ENCODE peak calls at places on chromosomes 1 and 21, in four cellular contexts. Y, I, R and B are unnamed samples.

GRCh38 chr1:167829868-167830267 is 84.1 kb downstream of the ADCY10 start:
- DNase-seq in R (no peak), I (no peak), Y (no peak), B (no peak)

GRCh38 chr1:221939598-221939997 is 197.7 kb upstream of the DUSP10 start:
- DNase-seq in Y (no peak), I (no peak), R (no peak), B (no peak)

GRCh38 chr1:5978452-5978851 is 13.8 kb downstream of the NPHP4 start:
- DNase-seq in R (no peak), Y (no peak), I (no peak), B (peak; percentile 6)

GRCh38 chr1:30919025-30919881 is 10.7 kb upstream of the SDC3 start:
- DNase-seq in R (peak; percentile 73), I (no peak), Y (no peak), B (peak; percentile 81)

GRCh38 chr1:196660912-196661311 is 9.1 kb downstream of the CFH start:
- DNase-seq in I (peak; percentile 36), R (peak; percentile 47), Y (peak; percentile 23), B (peak; percentile 33)

GRCh38 chr1:187266051-187266450 is 437.3 kb downstream of the PLA2G4A start:
- DNase-seq in Y (no peak), R (no peak), I (no peak), B (no peak)

GRCh38 chr1:237539055-237539454 is 351.7 kb downstream of the ZP4 start:
- DNase-seq in Y (no peak), R (no peak), I (no peak), B (no peak)

GRCh38 chr1:29426701-29427279 is 190.5 kb downstream of the PTPRU start:
- DNase-seq in I (no peak), R (no peak), Y (no peak), B (no peak)

GRCh38 chr1:198605880-198606458 is 32.9 kb upstream of the PTPRC start:
- DNase-seq in R (no peak), I (no peak), Y (no peak), B (no peak)

GRCh38 chr1:17878837-17879236 is 123.7 kb downstream of the ACTL8 start:
- DNase-seq in I (no peak), Y (no peak), R (no peak), B (peak; percentile 90)

GRCh38 chr1:96698332-96698983 is 23.1 kb upstream of the PTBP2 start:
- DNase-seq in Y (no peak), I (no peak), R (no peak), B (peak; percentile 52)

GRCh38 chr1:84299536-84300260 is 1.8 kb upstream of the SAMD13 start:
- DNase-seq in R (peak; percentile 13), I (peak; percentile 7), Y (no peak), B (peak; percentile 18)

GRCh38 chr1:79859212-79859948 is 852.9 kb upstream of the ADGRL4 start:
- DNase-seq in R (no peak), Y (no peak), I (peak; percentile 8), B (peak; percentile 76)

GRCh38 chr1:182809414-182809957 is 19.9 kb downstream of the NPL start:
- DNase-seq in I (no peak), R (no peak), Y (no peak), B (no peak)

GRCh38 chr1:48107516-48107915 is 110.3 kb upstream of the TRABD2B start:
- DNase-seq in Y (no peak), R (no peak), I (no peak), B (no peak)

GRCh38 chr1:59057211-59057694 is 239.6 kb upstream of the FGGY start:
- DNase-seq in Y (no peak), I (peak; percentile 43), R (no peak), B (peak; percentile 93)

GRCh38 chr1:242440757-242441156 is 83.7 kb downstream of the PLD5 start:
- DNase-seq in R (no peak), Y (no peak), I (no peak), B (no peak)

GRCh38 chr1:3251810-3252429 is 182.9 kb downstream of the PRDM16 start:
- DNase-seq in Y (no peak), I (no peak), R (no peak), B (no peak)

GRCh38 chr1:1337793-1338147 is 6.7 kb downstream of the TAS1R3 start:
- DNase-seq in Y (peak; percentile 32), I (no peak), R (peak; percentile 94), B (no peak)

GRCh38 chr1:154866995-154867795 is 2.9 kb downstream of the KCNN3 start:
- DNase-seq in Y (no peak), R (no peak), I (peak; percentile 44), B (peak; percentile 85)

GRCh38 chr1:198771562-198772153 is 132.8 kb downstream of the PTPRC start:
- DNase-seq in R (peak; percentile 21), I (peak; percentile 9), Y (peak; percentile 34), B (peak; percentile 56)

GRCh38 chr1:230708631-230709580 is 5.0 kb downstream of the AGT start:
- DNase-seq in I (no peak), R (peak; percentile 60), Y (no peak), B (no peak)

DNA sequence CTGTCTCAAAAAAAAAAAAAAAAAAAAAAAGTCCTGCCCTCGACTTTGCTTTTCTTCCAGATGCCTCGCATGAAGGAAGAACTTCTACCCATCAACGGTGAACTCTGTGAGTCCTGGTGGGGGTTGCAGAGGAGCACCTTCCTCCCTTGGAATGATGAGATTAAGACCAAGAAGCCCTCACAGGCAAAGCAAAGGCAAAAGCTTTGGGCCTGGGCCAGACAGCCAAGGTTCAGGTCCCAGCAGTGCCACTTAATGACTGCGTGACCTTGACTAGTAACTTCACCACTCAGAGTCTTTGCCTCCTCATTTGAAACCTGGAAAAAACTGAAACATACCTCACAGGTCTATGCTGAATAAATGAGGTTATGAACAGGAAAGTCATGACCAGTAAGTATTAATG is 55.5 kb downstream of the ZSCAN20 start:
- DNase-seq in Y (no peak), I (no peak), R (no peak), B (no peak)
- TF ChIP-seq CEBPB in Y (no peak), I (no peak), R (no peak), B (no peak)

DNA sequence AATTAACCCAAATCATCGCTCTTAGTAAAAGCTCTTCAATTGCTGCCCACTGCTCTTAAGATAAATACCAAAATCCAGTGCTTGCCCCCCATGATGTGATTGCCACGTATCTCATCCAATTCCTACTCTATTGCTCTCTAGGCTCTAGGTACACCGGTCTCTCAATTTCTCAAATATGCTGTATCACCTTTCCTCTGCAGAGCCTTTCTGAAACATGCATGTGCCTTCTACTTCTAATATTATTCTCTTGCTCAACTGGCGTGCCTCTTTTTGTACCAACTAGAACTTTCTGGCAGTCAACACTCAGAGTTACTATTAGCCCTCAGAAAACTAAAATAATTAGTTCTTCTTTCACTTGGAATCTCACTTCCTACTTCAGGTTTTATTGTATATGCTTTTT is 111.7 kb upstream of the LBR start:
- DNase-seq in Y (no peak), R (no peak), I (no peak), B (no peak)
- H3K4me1 ChIP-seq in Y (no peaks in the 10 kb centered on the region), R (no peaks in the 10 kb centered on the region), I (peaks cover 19% of the 10 kb centered on the region), B (peaks cover 4% of the 10 kb centered on the region)

GRCh38 chr1:25695991-25696330 is 79.4 kb downstream of the MAN1C1 start:
- DNase-seq in I (peak; percentile 33), R (no peak), Y (no peak), B (peak; percentile 97)
- TF ChIP-seq CEBPB in I (no peak), R (no peak), Y (no peak), B (peak; percentile 65)

GRCh38 chr21:41956926-41957729 is 3.3 kb upstream of the C2CD2 start:
- DNase-seq in R (peak; percentile 75), Y (no peak), I (no peak), B (peak; percentile 93)

GRCh38 chr21:41953249-41953830 is 478 bp downstream of the C2CD2 start:
- DNase-seq in R (peak; percentile 59), I (no peak), Y (no peak), B (no peak)

GRCh38 chr21:41953831-41954653 is at the start of gene C2CD2:
- DNase-seq in Y (no peak), R (peak; percentile 99), I (peak; percentile 47), B (peak; percentile 73)

GRCh38 chr21:41954654-41955499 is 1.1 kb upstream of the C2CD2 start:
- DNase-seq in I (no peak), R (no peak), Y (no peak), B (no peak)

GRCh38 chr21:41955516-41955915 is 1.7 kb upstream of the C2CD2 start:
- DNase-seq in Y (no peak), R (no peak), I (no peak), B (no peak)
- H3K4me1 ChIP-seq in Y (peaks cover 36% of the 10 kb centered on the region), R (peaks cover 45% of the 10 kb centered on the region), I (peaks cover 42% of the 10 kb centered on the region), B (peaks cover 26% of the 10 kb centered on the region)

DNA sequence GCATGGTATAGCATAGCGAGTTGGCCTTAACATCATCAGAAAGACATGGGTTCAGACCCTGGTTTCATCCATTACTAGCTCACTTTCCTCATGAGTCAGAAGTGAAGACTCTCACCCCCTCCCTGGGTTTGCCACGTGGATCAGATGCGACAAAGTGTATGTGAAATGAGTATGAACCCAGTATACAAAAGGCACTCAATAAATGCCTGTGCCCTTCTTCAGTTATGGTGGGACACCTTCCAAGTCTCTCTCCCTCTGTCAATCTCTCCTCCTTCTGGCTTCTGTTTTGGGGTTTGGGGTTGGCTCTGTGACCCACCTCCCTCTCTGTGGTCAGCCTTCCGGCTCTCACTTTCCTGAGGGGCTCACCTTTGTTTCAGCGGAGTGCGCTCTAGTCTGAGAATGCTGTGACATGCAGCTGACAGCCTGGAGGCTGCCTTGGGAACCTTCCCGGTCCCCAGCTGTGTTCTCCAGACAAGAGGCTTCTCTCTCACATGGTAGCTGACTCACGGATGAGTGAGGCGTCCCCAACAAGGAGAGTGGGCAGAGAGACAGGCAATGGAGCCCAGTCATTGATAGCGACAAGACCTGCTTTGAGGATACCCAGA is 155.0 kb upstream of the EDN2 start:
- DNase-seq in R (no peak), Y (no peak), I (no peak), B (peak; percentile 90)
- TF ChIP-seq CEBPB in R (no peak), Y (no peak), I (no peak), B (no peak)

GRCh38 chr1:206953626-206954025 is 7.4 kb upstream of the PIGR start:
- DNase-seq in I (no peak), R (no peak), Y (no peak), B (no peak)

GRCh38 chr1:206949641-206950040 is 3.4 kb upstream of the PIGR start:
- DNase-seq in Y (no peak), R (no peak), I (no peak), B (no peak)

GRCh38 chr1:206952182-206952581 is 5.9 kb upstream of the PIGR start:
- DNase-seq in I (peak; percentile 33), R (no peak), Y (no peak), B (no peak)

GRCh38 chr1:206953126-206953525 is 6.9 kb upstream of the PIGR start:
- DNase-seq in R (no peak), Y (no peak), I (no peak), B (no peak)

DNA sequence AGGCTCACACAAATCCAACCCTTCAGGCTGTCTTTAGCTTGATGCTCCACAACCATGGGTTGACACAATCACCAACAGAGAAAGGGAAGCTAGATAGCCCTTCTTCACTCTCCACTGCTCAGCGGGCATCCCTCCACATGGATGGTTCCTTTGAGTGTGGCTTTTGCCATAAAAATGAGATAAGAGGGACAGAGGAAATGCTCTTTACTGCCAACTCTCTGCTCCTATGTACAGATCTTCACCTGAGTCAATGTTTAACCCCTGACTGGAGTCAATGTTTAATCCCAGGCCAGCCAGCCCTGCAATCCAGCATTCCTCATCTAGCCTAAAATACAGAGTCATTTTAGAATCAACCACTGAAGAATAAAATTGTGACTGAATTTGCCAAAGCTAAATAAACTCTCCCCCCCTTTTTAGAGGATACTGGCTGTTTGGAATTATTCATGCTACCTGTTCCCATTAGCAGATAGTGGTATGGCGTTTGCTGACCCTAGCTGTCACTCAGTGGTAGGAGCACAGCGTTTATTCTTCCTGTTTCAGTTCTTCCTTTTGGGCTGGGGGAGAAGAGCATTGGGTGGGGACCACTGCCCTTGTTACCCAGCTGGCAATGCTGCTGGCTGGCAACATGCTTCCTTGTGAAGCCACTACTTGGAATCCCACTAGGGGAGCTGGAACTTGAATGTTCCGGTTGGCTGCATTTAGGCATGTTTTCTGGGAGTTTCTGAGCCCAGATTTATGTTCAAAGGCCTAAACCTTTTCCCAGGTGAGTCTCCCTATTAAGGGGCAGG is 5.2 kb upstream of the PIGR start:
- DNase-seq in I (peak; percentile 69), Y (no peak), R (no peak), B (no peak)
- H3K4me1 ChIP-seq in I (peaks cover 26% of the 10 kb centered on the region), Y (no peaks in the 10 kb centered on the region), R (peaks cover 22% of the 10 kb centered on the region), B (no peaks in the 10 kb centered on the region)